ENCODE peak calls at places on chromosomes 1 and 21, in four cellular contexts. One of them, this sample, is unnamed.
A peak's percentile ranks its signal among the peaks of the same experiment; 100 is the strongest.

GRCh38 chr1:246632584-246633168 is 66.4 kb downstream of the CNST start:
- DNase-seq in tibial artery: no peak
- DNase-seq in heart right ventricle: no peak
- DNase-seq in CD8-positive, alpha-beta memory T cell: no peak
- DNase-seq in this sample: no peak

GRCh38 chr1:57835620-57836019 is 411.8 kb upstream of the DAB1 start:
- DNase-seq in CD8-positive, alpha-beta memory T cell: no peak
- DNase-seq in heart right ventricle: no peak
- DNase-seq in tibial artery: no peak
- DNase-seq in this sample: no peak

GRCh38 chr21:34545079-34545884 is 33.3 kb upstream of the KCNE1 start:
- DNase-seq in CD8-positive, alpha-beta memory T cell: no peak
- DNase-seq in tibial artery: no peak
- DNase-seq in heart right ventricle: no peak
- DNase-seq in this sample: no peak

GRCh38 chr1:17860812-17861211 is 105.7 kb downstream of the ACTL8 start:
- DNase-seq in tibial artery: no peak
- DNase-seq in CD8-positive, alpha-beta memory T cell: no peak
- DNase-seq in heart right ventricle: no peak
- DNase-seq in this sample: no peak

GRCh38 chr1:89686520-89686919 is 53.6 kb downstream of the LRRC8C start:
- DNase-seq in heart right ventricle: no peak
- DNase-seq in CD8-positive, alpha-beta memory T cell: no peak
- DNase-seq in tibial artery: no peak
- DNase-seq in this sample: no peak

GRCh38 chr1:89363638-89364536 is at the start of gene GBP6:
- DNase-seq in tibial artery: no peak
- DNase-seq in CD8-positive, alpha-beta memory T cell: no peak
- DNase-seq in heart right ventricle: peak; percentile 25
- DNase-seq in this sample: no peak

GRCh38 chr1:72397786-72398185 is 115.4 kb upstream of the NEGR1 start:
- DNase-seq in tibial artery: no peak
- DNase-seq in heart right ventricle: no peak
- DNase-seq in CD8-positive, alpha-beta memory T cell: no peak
- DNase-seq in this sample: no peak

GRCh38 chr1:69673301-69673700 is 105.6 kb downstream of the LRRC7 start:
- DNase-seq in CD8-positive, alpha-beta memory T cell: no peak
- DNase-seq in heart right ventricle: no peak
- DNase-seq in tibial artery: no peak
- DNase-seq in this sample: no peak

GRCh38 chr1:238675241-238675640 is 711.1 kb upstream of the CHRM3 start:
- DNase-seq in CD8-positive, alpha-beta memory T cell: no peak
- DNase-seq in tibial artery: no peak
- DNase-seq in heart right ventricle: no peak
- DNase-seq in this sample: no peak

GRCh38 chr1:85319488-85319887 is 43.1 kb upstream of the BCL10 start:
- DNase-seq in heart right ventricle: no peak
- DNase-seq in tibial artery: no peak
- DNase-seq in CD8-positive, alpha-beta memory T cell: no peak
- DNase-seq in this sample: no peak

GRCh38 chr1:228058981-228059535 is 23.4 kb upstream of the ARF1 start:
- DNase-seq in heart right ventricle: no peak
- DNase-seq in tibial artery: no peak
- DNase-seq in CD8-positive, alpha-beta memory T cell: peak; percentile 49
- DNase-seq in this sample: no peak

GRCh38 chr1:41666991-41667631 is 182.6 kb upstream of the EDN2 start:
- DNase-seq in CD8-positive, alpha-beta memory T cell: peak; percentile 32
- DNase-seq in heart right ventricle: no peak
- DNase-seq in tibial artery: no peak
- DNase-seq in this sample: no peak

GRCh38 chr1:8159470-8160024 is 133.4 kb upstream of the ERRFI1 start:
- DNase-seq in tibial artery: no peak
- DNase-seq in heart right ventricle: no peak
- DNase-seq in CD8-positive, alpha-beta memory T cell: no peak
- DNase-seq in this sample: no peak

GRCh38 chr1:208100906-208101305 is 143.3 kb downstream of the PLXNA2 start:
- DNase-seq in CD8-positive, alpha-beta memory T cell: no peak
- DNase-seq in tibial artery: no peak
- DNase-seq in heart right ventricle: no peak
- DNase-seq in this sample: no peak
- H3K27ac ChIP-seq in CD8-positive, alpha-beta memory T cell: no peak overlapping the region
- H3K27ac ChIP-seq in tibial artery: no peak overlapping the region
- H3K27ac ChIP-seq in heart right ventricle: no peak overlapping the region
- H3K27ac ChIP-seq in this sample: no peak overlapping the region

DNA sequence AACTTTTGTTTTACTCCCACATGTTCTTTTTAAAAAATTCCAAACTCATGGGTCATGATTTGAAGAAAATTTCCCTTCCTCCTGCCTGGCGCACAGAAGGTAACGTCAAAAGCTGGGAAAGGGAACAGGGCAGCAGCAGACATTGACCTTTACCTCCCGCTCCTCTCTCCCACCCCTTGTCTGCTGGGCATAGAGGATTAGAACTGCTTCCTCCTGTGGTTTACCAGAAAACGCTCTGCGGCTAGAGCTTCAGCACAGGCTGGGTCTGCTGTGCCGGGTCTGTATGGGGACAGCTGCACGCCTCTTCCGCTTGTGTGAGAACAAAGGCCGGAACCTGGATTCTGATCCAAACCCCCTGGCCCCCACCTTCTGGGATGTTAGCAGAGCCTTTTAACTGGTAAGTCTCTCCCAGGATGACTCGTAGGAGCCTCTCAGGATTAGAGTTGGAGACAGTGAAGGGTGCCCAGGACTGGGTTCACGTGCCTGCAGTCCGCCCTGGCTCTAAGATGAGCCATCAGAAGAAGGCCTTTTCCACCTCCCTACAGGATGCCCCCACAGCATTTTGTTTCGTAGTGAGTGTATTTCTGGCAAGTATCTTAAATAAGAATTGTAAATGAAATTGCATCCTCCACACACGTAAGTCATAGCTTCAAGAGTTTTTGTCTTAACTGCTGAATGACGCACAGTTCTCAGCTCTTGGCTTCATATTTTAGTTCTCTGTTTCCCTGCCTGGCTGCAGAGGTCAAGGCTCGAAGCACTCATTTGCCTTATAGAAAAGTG is 5.2 kb downstream of the H6PD start:
- DNase-seq in CD8-positive, alpha-beta memory T cell: no peak
- DNase-seq in heart right ventricle: peak; percentile 53
- DNase-seq in tibial artery: peak; percentile 59
- DNase-seq in this sample: no peak
- H3K4me3 ChIP-seq in CD8-positive, alpha-beta memory T cell: no peak overlapping the region
- H3K4me3 ChIP-seq in heart right ventricle: no peak overlapping the region
- H3K4me3 ChIP-seq in tibial artery: peak overlapping the region; percentile 17
- H3K4me3 ChIP-seq in this sample: no peak overlapping the region

GRCh38 chr1:35188578-35189392 is 4.2 kb downstream of the SFPQ start:
- DNase-seq in heart right ventricle: no peak
- DNase-seq in tibial artery: no peak
- DNase-seq in CD8-positive, alpha-beta memory T cell: no peak
- DNase-seq in this sample: no peak
- H3K4me1 ChIP-seq in heart right ventricle: peaks cover 63% of the 10 kb centered on the region
- H3K4me1 ChIP-seq in tibial artery: peaks cover 66% of the 10 kb centered on the region
- H3K4me1 ChIP-seq in CD8-positive, alpha-beta memory T cell: peaks cover 72% of the 10 kb centered on the region
- H3K4me1 ChIP-seq in this sample: no peaks in the 10 kb centered on the region

DNA sequence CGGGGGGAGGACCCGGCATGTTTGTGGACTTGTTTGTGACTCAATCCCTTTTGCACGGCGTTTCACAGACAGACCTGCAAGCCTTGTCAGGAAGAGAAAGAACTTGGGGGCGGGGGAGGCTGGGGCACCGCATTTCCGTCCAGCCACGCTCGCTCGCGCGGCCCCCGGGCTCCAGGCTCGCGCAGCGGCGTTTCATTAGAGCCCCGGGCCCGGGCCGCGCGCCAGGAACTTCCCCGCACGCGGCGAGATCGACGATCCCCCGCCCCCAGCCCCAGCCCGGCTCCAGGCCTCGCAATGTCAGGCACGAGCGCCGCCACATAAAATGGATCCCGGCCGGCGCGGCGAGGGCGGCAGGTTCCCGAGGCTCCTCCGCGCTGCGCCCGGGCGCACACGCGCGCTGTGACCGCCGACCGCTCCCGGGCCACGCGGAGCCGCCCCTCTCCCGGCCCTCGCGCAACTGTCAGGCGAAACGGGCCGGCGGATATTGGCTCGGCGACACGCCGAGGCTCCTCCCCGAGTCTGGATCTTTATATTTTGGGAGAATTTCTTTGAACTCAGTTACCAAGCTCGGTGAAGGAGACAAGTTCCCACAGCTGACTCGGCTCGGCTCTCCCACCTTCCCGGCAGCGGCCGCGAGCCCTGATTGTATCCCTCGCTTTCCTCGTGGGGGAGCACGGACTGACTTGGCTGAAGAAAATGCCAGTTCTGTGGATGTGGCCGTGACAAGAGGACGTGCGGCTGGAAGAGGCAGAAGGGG is at the start of gene KIF26B:
- DNase-seq in heart right ventricle: peak; percentile 33
- DNase-seq in CD8-positive, alpha-beta memory T cell: no peak
- DNase-seq in tibial artery: no peak
- DNase-seq in this sample: no peak
- H3K27ac ChIP-seq in heart right ventricle: no peak within 1 kb of the TSS
- H3K27ac ChIP-seq in CD8-positive, alpha-beta memory T cell: no peak within 1 kb of the TSS
- H3K27ac ChIP-seq in tibial artery: no peak within 1 kb of the TSS
- H3K27ac ChIP-seq in this sample: no peak within 1 kb of the TSS

GRCh38 chr1:12231276-12231595 is 1.4 kb downstream of the VPS13D start:
- DNase-seq in heart right ventricle: no peak
- DNase-seq in tibial artery: no peak
- DNase-seq in CD8-positive, alpha-beta memory T cell: no peak
- DNase-seq in this sample: no peak
- H3K4me3 ChIP-seq in heart right ventricle: peak overlapping the region; percentile 100
- H3K4me3 ChIP-seq in tibial artery: peak overlapping the region; percentile 95
- H3K4me3 ChIP-seq in CD8-positive, alpha-beta memory T cell: peak overlapping the region; percentile 91
- H3K4me3 ChIP-seq in this sample: peak overlapping the region; percentile 74

DNA sequence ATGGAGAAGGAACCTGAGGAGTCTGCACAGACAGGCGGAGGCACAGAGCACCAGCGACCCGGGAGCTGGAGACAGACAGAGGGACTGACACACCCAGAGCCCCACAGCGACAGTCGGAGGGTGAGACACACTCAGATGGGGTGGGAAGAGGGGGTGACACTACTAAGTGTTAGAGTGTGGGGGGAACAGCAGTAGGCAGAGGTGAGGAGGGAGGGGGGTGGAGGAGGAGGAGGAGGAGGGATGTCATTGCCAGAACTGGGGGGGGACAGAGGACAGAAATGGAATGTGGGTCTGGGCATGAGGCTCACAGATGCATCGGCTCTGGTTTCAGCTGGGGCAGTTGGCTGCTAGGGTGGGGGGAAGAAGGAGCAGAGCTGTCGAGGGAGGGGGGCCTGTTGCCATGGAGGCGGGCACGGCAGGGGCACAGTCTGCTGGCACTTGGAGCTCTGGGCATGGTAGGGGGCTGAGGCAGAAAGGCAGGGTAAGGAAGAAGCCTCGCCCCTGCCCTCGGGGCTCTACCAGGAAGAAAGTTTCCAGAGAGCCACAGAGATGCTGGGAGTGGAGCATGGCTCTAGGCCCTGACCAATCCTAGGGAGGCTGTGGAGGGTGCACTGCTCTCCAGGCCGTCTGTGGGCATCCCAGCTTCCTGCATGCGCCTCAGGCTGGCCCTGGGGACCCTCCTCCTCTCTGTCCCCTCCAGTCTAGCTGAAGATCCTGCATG is 37.3 kb downstream of the AHDC1 start:
- DNase-seq in heart right ventricle: no peak
- DNase-seq in tibial artery: no peak
- DNase-seq in CD8-positive, alpha-beta memory T cell: no peak
- DNase-seq in this sample: no peak
- H3K4me1 ChIP-seq in heart right ventricle: peaks cover 94% of the 10 kb centered on the region
- H3K4me1 ChIP-seq in tibial artery: peaks cover 97% of the 10 kb centered on the region
- H3K4me1 ChIP-seq in CD8-positive, alpha-beta memory T cell: peaks cover 30% of the 10 kb centered on the region
- H3K4me1 ChIP-seq in this sample: peaks cover 33% of the 10 kb centered on the region

GRCh38 chr1:2104621-2105427 is 54.6 kb downstream of the PRKCZ start:
- DNase-seq in heart right ventricle: peak; percentile 10
- DNase-seq in tibial artery: no peak
- DNase-seq in CD8-positive, alpha-beta memory T cell: no peak
- DNase-seq in this sample: no peak
- H3K27ac ChIP-seq in heart right ventricle: no peak overlapping the region
- H3K27ac ChIP-seq in tibial artery: no peak overlapping the region
- H3K27ac ChIP-seq in CD8-positive, alpha-beta memory T cell: no peak overlapping the region
- H3K27ac ChIP-seq in this sample: no peak overlapping the region

GRCh38 chr1:61334718-61335589 is 252.6 kb downstream of the NFIA start:
- DNase-seq in tibial artery: peak; percentile 71
- DNase-seq in heart right ventricle: peak; percentile 44
- DNase-seq in CD8-positive, alpha-beta memory T cell: no peak
- DNase-seq in this sample: no peak

GRCh38 chr1:61338899-61339298 is 256.5 kb downstream of the NFIA start:
- DNase-seq in tibial artery: no peak
- DNase-seq in CD8-positive, alpha-beta memory T cell: no peak
- DNase-seq in heart right ventricle: no peak
- DNase-seq in this sample: no peak

GRCh38 chr1:61337037-61337436 is 254.7 kb downstream of the NFIA start:
- DNase-seq in CD8-positive, alpha-beta memory T cell: no peak
- DNase-seq in tibial artery: no peak
- DNase-seq in heart right ventricle: no peak
- DNase-seq in this sample: no peak

GRCh38 chr1:61337981-61338848 is 255.9 kb downstream of the NFIA start:
- DNase-seq in heart right ventricle: peak; percentile 48
- DNase-seq in CD8-positive, alpha-beta memory T cell: no peak
- DNase-seq in tibial artery: peak; percentile 81
- DNase-seq in this sample: no peak

GRCh38 chr1:61337471-61337870 is 255.1 kb downstream of the NFIA start:
- DNase-seq in heart right ventricle: no peak
- DNase-seq in CD8-positive, alpha-beta memory T cell: no peak
- DNase-seq in tibial artery: no peak
- DNase-seq in this sample: no peak
- H3K4me3 ChIP-seq in heart right ventricle: no peak overlapping the region
- H3K4me3 ChIP-seq in CD8-positive, alpha-beta memory T cell: no peak overlapping the region
- H3K4me3 ChIP-seq in tibial artery: peak overlapping the region; percentile 34
- H3K4me3 ChIP-seq in this sample: no peak overlapping the region